ENCODE peak calls at places on chromosomes 11 and 22, in seven cellular contexts. One of them, this sample, is unnamed.
A peak's percentile ranks its signal among the peaks of the same experiment; 100 is the strongest.

GRCh38 chr11:79807506-79807905 is 366.7 kb upstream of the TENM4 start:
- DNase-seq in mammary epithelial cell: peak; percentile 20
- DNase-seq in SJSA1: no peak
- DNase-seq in tibial nerve: no peak
- DNase-seq in A549: no peak
- DNase-seq in tibial artery: no peak
- DNase-seq in HCT116: no peak
- DNase-seq in this sample: no peak

GRCh38 chr22:28146401-28147304 is 227.6 kb upstream of the PITPNB start:
- DNase-seq in tibial artery: no peak
- DNase-seq in A549: no peak
- DNase-seq in HCT116: no peak
- DNase-seq in mammary epithelial cell: no peak
- DNase-seq in SJSA1: no peak
- DNase-seq in tibial nerve: no peak
- DNase-seq in this sample: no peak

GRCh38 chr11:63918576-63919171 is 1.7 kb upstream of the RCOR2 start:
- DNase-seq in tibial nerve: no peak
- DNase-seq in A549: no peak
- DNase-seq in HCT116: no peak
- DNase-seq in tibial artery: no peak
- DNase-seq in mammary epithelial cell: no peak
- DNase-seq in SJSA1: no peak
- DNase-seq in this sample: no peak

GRCh38 chr11:92626624-92627023 is 342.8 kb upstream of the MTNR1B start:
- DNase-seq in SJSA1: no peak
- DNase-seq in tibial artery: no peak
- DNase-seq in mammary epithelial cell: no peak
- DNase-seq in A549: no peak
- DNase-seq in HCT116: no peak
- DNase-seq in tibial nerve: no peak
- DNase-seq in this sample: no peak

GRCh38 chr11:75313457-75314272 is 37.8 kb downstream of the ARRB1 start:
- DNase-seq in mammary epithelial cell: no peak
- DNase-seq in SJSA1: no peak
- DNase-seq in tibial nerve: peak; percentile 55
- DNase-seq in A549: no peak
- DNase-seq in HCT116: no peak
- DNase-seq in tibial artery: peak; percentile 74
- DNase-seq in this sample: no peak

GRCh38 chr11:121460941-121461514 is 8.3 kb upstream of the SORL1-AS1 start:
- DNase-seq in A549: no peak
- DNase-seq in tibial artery: no peak
- DNase-seq in mammary epithelial cell: no peak
- DNase-seq in tibial nerve: no peak
- DNase-seq in HCT116: no peak
- DNase-seq in SJSA1: no peak
- DNase-seq in this sample: no peak

GRCh38 chr22:47138898-47139789 is 376.7 kb downstream of the TBC1D22A start:
- DNase-seq in SJSA1: no peak
- DNase-seq in tibial nerve: no peak
- DNase-seq in mammary epithelial cell: no peak
- DNase-seq in A549: no peak
- DNase-seq in HCT116: no peak
- DNase-seq in tibial artery: no peak
- DNase-seq in this sample: no peak

GRCh38 chr22:49693848-49694247 is 133.8 kb downstream of the BRD1 start:
- DNase-seq in HCT116: no peak
- DNase-seq in tibial artery: peak; percentile 33
- DNase-seq in A549: no peak
- DNase-seq in tibial nerve: no peak
- DNase-seq in mammary epithelial cell: no peak
- DNase-seq in SJSA1: no peak
- DNase-seq in this sample: no peak

GRCh38 chr11:92317222-92317621 is 92.6 kb downstream of the FAT3 start:
- DNase-seq in tibial artery: no peak
- DNase-seq in tibial nerve: no peak
- DNase-seq in mammary epithelial cell: no peak
- DNase-seq in HCT116: no peak
- DNase-seq in A549: no peak
- DNase-seq in SJSA1: no peak
- DNase-seq in this sample: no peak

GRCh38 chr11:132106336-132106982 is 736.0 kb downstream of the NTM start:
- DNase-seq in HCT116: no peak
- DNase-seq in A549: no peak
- DNase-seq in tibial artery: no peak
- DNase-seq in tibial nerve: no peak
- DNase-seq in mammary epithelial cell: peak; percentile 23
- DNase-seq in SJSA1: no peak
- DNase-seq in this sample: no peak

GRCh38 chr22:35258144-35258988 is 1.1 kb downstream of the HMGXB4 start:
- DNase-seq in HCT116: no peak
- DNase-seq in A549: peak; percentile 10
- DNase-seq in SJSA1: no peak
- DNase-seq in tibial artery: no peak
- DNase-seq in tibial nerve: peak; percentile 6
- DNase-seq in mammary epithelial cell: peak; percentile 21
- DNase-seq in this sample: peak; percentile 16

GRCh38 chr11:57320067-57320718 is 4.6 kb downstream of the TNKS1BP1 start:
- DNase-seq in tibial nerve: no peak
- DNase-seq in A549: no peak
- DNase-seq in mammary epithelial cell: no peak
- DNase-seq in tibial artery: no peak
- DNase-seq in HCT116: no peak
- DNase-seq in SJSA1: no peak
- DNase-seq in this sample: no peak

GRCh38 chr11:17790453-17790852 is 55.9 kb downstream of the KCNC1 start:
- DNase-seq in tibial artery: no peak
- DNase-seq in mammary epithelial cell: peak; percentile 67
- DNase-seq in tibial nerve: no peak
- DNase-seq in SJSA1: no peak
- DNase-seq in HCT116: no peak
- DNase-seq in A549: no peak
- DNase-seq in this sample: no peak

GRCh38 chr22:21762712-21763581 is 27.4 kb upstream of the YPEL1 start:
- DNase-seq in mammary epithelial cell: peak; percentile 29
- DNase-seq in SJSA1: no peak
- DNase-seq in HCT116: no peak
- DNase-seq in A549: no peak
- DNase-seq in tibial nerve: no peak
- DNase-seq in tibial artery: no peak
- DNase-seq in this sample: no peak

GRCh38 chr11:3037041-3037944 is 19.9 kb downstream of the CARS1 start:
- DNase-seq in mammary epithelial cell: peak; percentile 50
- DNase-seq in tibial artery: peak; percentile 86
- DNase-seq in HCT116: peak; percentile 31
- DNase-seq in tibial nerve: peak; percentile 93
- DNase-seq in SJSA1: peak; percentile 86
- DNase-seq in A549: peak; percentile 75
- DNase-seq in this sample: peak; percentile 76

GRCh38 chr22:47624277-47625012 is 862.0 kb downstream of the TBC1D22A start:
- DNase-seq in HCT116: no peak
- DNase-seq in SJSA1: peak; percentile 29
- DNase-seq in tibial artery: peak; percentile 54
- DNase-seq in A549: no peak
- DNase-seq in mammary epithelial cell: no peak
- DNase-seq in tibial nerve: no peak
- DNase-seq in this sample: no peak

GRCh38 chr11:70005107-70005818 is 72.9 kb upstream of the ANO1 start:
- DNase-seq in tibial artery: no peak
- DNase-seq in SJSA1: peak; percentile 95
- DNase-seq in mammary epithelial cell: no peak
- DNase-seq in A549: no peak
- DNase-seq in tibial nerve: no peak
- DNase-seq in HCT116: no peak
- DNase-seq in this sample: no peak

GRCh38 chr11:60924110-60924905 is at the start of gene TMEM132A:
- DNase-seq in tibial artery: no peak
- DNase-seq in HCT116: peak; percentile 37
- DNase-seq in mammary epithelial cell: peak; percentile 70
- DNase-seq in A549: peak; percentile 68
- DNase-seq in tibial nerve: no peak
- DNase-seq in SJSA1: peak; percentile 88
- DNase-seq in this sample: peak; percentile 82

GRCh38 chr11:119993732-119994131 is 144.2 kb downstream of the TRIM29 start:
- DNase-seq in A549: no peak
- DNase-seq in tibial artery: no peak
- DNase-seq in tibial nerve: no peak
- DNase-seq in HCT116: no peak
- DNase-seq in mammary epithelial cell: peak; percentile 42
- DNase-seq in SJSA1: no peak
- DNase-seq in this sample: no peak

GRCh38 chr22:50262973-50263617 is 1.6 kb upstream of the MAPK12 start:
- DNase-seq in HCT116: no peak
- DNase-seq in tibial artery: no peak
- DNase-seq in tibial nerve: no peak
- DNase-seq in A549: no peak
- DNase-seq in SJSA1: no peak
- DNase-seq in mammary epithelial cell: no peak
- DNase-seq in this sample: no peak

DNA sequence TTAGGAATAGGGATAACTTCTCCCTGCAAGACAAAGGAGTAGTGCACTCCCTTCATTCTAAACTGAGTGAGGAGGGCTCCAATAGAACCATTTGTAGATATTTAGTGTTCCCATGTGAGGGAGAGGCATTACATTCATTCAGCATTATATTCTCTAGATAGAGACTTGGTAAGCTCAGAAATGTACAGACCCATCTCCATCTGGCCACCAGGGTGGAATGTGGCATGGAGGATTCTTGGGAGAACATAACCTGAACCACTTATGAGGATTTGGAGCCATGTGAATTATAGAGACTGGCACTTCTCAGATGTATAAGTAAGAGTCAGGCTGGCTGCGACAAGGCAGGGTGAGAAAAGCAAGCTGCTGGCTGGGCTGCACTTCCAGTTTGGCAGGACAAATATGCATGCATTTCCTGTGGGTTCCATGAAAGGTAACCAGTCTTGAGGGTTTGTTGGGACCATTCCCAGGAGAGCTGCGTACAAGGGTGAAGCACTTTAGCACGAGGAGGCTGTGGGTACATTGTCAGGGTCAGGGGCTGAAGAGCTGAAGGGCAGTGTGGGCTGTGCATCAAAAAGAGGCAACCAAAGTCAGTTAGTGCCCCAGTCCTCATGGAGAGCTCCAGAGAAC is 9.2 kb downstream of the RRP8 start:
- DNase-seq in HCT116: no peak
- DNase-seq in tibial nerve: peak; percentile 3
- DNase-seq in SJSA1: no peak
- DNase-seq in A549: no peak
- DNase-seq in mammary epithelial cell: no peak
- DNase-seq in tibial artery: no peak
- DNase-seq in this sample: no peak
- H3K27ac ChIP-seq in HCT116: no peak overlapping the region
- H3K27ac ChIP-seq in tibial nerve: no peak overlapping the region
- H3K27ac ChIP-seq in SJSA1: no peak overlapping the region
- H3K27ac ChIP-seq in A549: no peak overlapping the region
- H3K27ac ChIP-seq in mammary epithelial cell: no peak overlapping the region
- H3K27ac ChIP-seq in tibial artery: peak overlapping the region; percentile 78
- H3K27ac ChIP-seq in this sample: no peak overlapping the region

DNA sequence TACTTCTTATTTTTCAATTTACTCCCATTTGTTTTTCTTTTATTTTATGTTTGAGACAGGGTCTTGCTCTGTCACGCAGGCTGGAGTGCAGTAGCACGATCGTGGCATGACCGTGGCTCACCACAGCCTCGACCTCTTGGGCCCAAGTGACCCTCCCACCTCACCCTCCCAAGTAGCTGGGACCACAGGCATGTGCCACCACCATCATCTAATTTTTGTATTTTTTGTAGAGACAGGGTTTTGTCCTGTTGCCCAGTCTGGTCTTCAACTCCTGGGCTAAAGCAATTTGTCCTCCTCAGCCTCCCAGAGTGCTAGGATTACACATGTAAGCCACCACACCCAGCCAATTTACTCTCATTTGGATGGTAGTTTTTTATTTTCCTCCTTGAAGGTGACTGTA is 679.3 kb upstream of the CCDC179 start:
- DNase-seq in HCT116: no peak
- DNase-seq in A549: no peak
- DNase-seq in mammary epithelial cell: no peak
- DNase-seq in tibial nerve: no peak
- DNase-seq in SJSA1: no peak
- DNase-seq in tibial artery: no peak
- DNase-seq in this sample: no peak
- H3K27ac ChIP-seq in HCT116: no peak overlapping the region
- H3K27ac ChIP-seq in A549: no peak overlapping the region
- H3K27ac ChIP-seq in mammary epithelial cell: no peak overlapping the region
- H3K27ac ChIP-seq in tibial nerve: no peak overlapping the region
- H3K27ac ChIP-seq in SJSA1: no peak overlapping the region
- H3K27ac ChIP-seq in tibial artery: no peak overlapping the region
- H3K27ac ChIP-seq in this sample: no peak overlapping the region

DNA sequence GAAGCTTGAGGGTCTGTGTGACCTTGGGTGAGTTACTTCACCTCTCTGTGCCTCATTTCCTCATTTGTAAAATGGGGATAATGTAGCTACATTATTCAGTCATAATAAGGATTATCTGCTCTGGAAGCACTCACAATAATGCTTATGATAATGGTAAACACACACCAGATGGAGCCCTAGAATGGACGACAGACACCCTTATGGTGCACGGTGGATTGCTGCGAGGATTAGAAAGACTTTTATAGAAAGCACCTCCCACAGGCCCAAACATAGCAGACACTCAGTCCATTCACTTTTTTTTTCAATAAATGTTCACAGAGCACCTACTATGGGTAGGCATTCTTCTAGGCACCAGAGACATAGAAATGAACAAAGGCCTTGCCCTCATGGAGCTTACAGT is 53.8 kb downstream of the LARGE1 start:
- DNase-seq in HCT116: no peak
- DNase-seq in SJSA1: no peak
- DNase-seq in A549: no peak
- DNase-seq in mammary epithelial cell: no peak
- DNase-seq in tibial artery: no peak
- DNase-seq in tibial nerve: no peak
- DNase-seq in this sample: no peak
- H3K27ac ChIP-seq in HCT116: no peak overlapping the region
- H3K27ac ChIP-seq in SJSA1: peak overlapping the region; percentile 73
- H3K27ac ChIP-seq in A549: no peak overlapping the region
- H3K27ac ChIP-seq in mammary epithelial cell: no peak overlapping the region
- H3K27ac ChIP-seq in tibial artery: peak overlapping the region; percentile 81
- H3K27ac ChIP-seq in tibial nerve: peak overlapping the region; percentile 77
- H3K27ac ChIP-seq in this sample: no peak overlapping the region

DNA sequence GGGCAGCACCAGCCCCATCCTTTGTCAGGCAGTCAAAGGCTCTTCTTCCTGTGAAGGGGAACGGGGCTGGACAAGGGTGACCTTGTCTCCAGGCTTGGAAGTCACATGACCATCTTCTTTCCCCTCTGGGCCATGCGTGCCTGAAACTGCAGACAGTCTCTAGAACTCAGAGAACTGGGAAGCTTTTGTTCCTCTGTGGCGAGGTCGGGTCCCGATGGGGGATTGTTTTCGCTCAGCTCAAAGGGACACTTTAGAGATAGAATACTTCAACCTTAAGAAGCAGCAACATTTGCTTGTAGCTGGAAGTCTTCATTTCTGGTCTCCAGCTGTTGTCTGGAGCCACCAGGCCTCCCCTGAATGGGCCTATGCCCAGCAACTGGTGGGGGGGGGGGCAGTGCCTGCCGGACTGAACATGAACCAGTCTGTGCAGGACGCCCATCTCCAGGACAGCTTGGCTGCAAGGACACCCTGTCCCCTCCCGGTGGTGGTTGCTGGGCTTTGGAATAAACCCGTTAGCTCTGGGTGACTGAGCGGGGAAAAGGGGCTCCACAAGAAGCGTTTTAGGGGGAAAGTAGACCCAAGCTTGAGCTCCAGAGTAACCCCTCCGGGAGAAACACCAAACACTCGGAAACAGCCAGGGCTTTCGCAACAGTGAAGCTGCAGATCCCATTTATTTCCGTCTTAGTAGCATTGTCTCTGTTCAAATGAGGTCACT is 55.7 kb upstream of the EMID1 start:
- DNase-seq in tibial artery: peak; percentile 58
- DNase-seq in A549: no peak
- DNase-seq in HCT116: no peak
- DNase-seq in mammary epithelial cell: no peak
- DNase-seq in tibial nerve: peak; percentile 26
- DNase-seq in SJSA1: no peak
- DNase-seq in this sample: peak; percentile 60
- H3K27ac ChIP-seq in tibial artery: no peak overlapping the region
- H3K27ac ChIP-seq in A549: no peak overlapping the region
- H3K27ac ChIP-seq in HCT116: no peak overlapping the region
- H3K27ac ChIP-seq in mammary epithelial cell: no peak overlapping the region
- H3K27ac ChIP-seq in tibial nerve: peak overlapping the region; percentile 57
- H3K27ac ChIP-seq in SJSA1: no peak overlapping the region
- H3K27ac ChIP-seq in this sample: peak overlapping the region; percentile 77